ENCODE peak calls at places on chromosome 1, in eight cellular contexts. G is SK-N-SH, D is lower leg skin, C is GM13977, N is colonic mucosa, S is GM10248, A is GM23338, W is ascending aorta. K is an unnamed sample.

GRCh38 chr1:119744598-119744942 is 24.1 kb downstream of the HMGCS2 start:
- DNase-seq in G (no peak), D (no peak), C (no peak), N (no peak), S (no peak), A (no peak), W (no peak), K (no peak)

GRCh38 chr1:8794605-8795004 is 22.8 kb downstream of the RERE start:
- DNase-seq in G (no peak), D (peak; percentile 60), C (no peak), N (no peak), S (no peak), A (peak; percentile 64), W (no peak), K (no peak)

GRCh38 chr1:110508038-110508437 is 10.9 kb downstream of the KCNA10 start:
- DNase-seq in G (no peak), D (peak; percentile 87), C (peak; percentile 50), N (peak; percentile 27), S (peak; percentile 59), A (peak; percentile 63), W (no peak), K (no peak)

GRCh38 chr1:238409191-238409846 is 518.6 kb upstream of the ZP4 start:
- DNase-seq in G (no peak), D (no peak), C (no peak), N (no peak), S (no peak), A (no peak), W (no peak), K (no peak)

GRCh38 chr1:33347650-33347992 is 26.7 kb upstream of the A3GALT2 start:
- DNase-seq in G (no peak), D (peak; percentile 94), C (no peak), N (peak; percentile 61), S (no peak), A (no peak), W (no peak), K (no peak)

GRCh38 chr1:16156848-16157495 is 1.1 kb upstream of the EPHA2 start:
- DNase-seq in G (no peak), D (no peak), C (no peak), N (no peak), S (no peak), A (no peak), W (no peak), K (no peak)

GRCh38 chr1:66532798-66533783 is 862 bp upstream of the SGIP1 start:
- DNase-seq in G (peak; percentile 53), D (peak; percentile 86), C (no peak), N (no peak), S (peak; percentile 9), A (peak; percentile 62), W (no peak), K (no peak)

GRCh38 chr1:156559797-156560112 is 12.6 kb downstream of the IQGAP3 start:
- DNase-seq in G (no peak), D (no peak), C (no peak), N (no peak), S (no peak), A (no peak), W (no peak), K (no peak)

GRCh38 chr1:43935711-43936427 is 2.3 kb downstream of the ARTN start:
- DNase-seq in G (no peak), D (no peak), C (peak; percentile 49), N (peak; percentile 88), S (no peak), A (peak; percentile 70), W (no peak), K (no peak)

GRCh38 chr1:24155011-24155782 is 12.3 kb upstream of the IL22RA1 start:
- DNase-seq in G (peak; percentile 43), D (peak; percentile 67), C (peak; percentile 59), N (peak; percentile 57), S (peak; percentile 67), A (peak; percentile 78), W (no peak), K (no peak)
- TF ChIP-seq CTCF in G (peak; percentile 42), D (no peak), C (peak; percentile 23), N (peak; percentile 35), S (peak; percentile 20), A (peak; percentile 61), W (no peak), K (no peak)

GRCh38 chr1:89820423-89821321 is at the start of gene LRRC8D:
- DNase-seq in G (peak; percentile 96), D (peak; percentile 93), C (peak; percentile 93), N (peak; percentile 87), S (peak; percentile 91), A (peak; percentile 94), W (peak; percentile 33), K (peak; percentile 94)

GRCh38 chr1:89823679-89824292 is 3.0 kb downstream of the LRRC8D start:
- DNase-seq in G (no peak), D (no peak), C (no peak), N (no peak), S (no peak), A (no peak), W (no peak), K (no peak)

GRCh38 chr1:89822999-89823628 is 2.3 kb downstream of the LRRC8D start:
- DNase-seq in G (no peak), D (no peak), C (no peak), N (no peak), S (no peak), A (no peak), W (no peak), K (no peak)

GRCh38 chr1:89822109-89822962 is 1.5 kb downstream of the LRRC8D start:
- DNase-seq in G (peak; percentile 28), D (no peak), C (peak; percentile 26), N (peak; percentile 28), S (no peak), A (peak; percentile 77), W (no peak), K (no peak)

DNA sequence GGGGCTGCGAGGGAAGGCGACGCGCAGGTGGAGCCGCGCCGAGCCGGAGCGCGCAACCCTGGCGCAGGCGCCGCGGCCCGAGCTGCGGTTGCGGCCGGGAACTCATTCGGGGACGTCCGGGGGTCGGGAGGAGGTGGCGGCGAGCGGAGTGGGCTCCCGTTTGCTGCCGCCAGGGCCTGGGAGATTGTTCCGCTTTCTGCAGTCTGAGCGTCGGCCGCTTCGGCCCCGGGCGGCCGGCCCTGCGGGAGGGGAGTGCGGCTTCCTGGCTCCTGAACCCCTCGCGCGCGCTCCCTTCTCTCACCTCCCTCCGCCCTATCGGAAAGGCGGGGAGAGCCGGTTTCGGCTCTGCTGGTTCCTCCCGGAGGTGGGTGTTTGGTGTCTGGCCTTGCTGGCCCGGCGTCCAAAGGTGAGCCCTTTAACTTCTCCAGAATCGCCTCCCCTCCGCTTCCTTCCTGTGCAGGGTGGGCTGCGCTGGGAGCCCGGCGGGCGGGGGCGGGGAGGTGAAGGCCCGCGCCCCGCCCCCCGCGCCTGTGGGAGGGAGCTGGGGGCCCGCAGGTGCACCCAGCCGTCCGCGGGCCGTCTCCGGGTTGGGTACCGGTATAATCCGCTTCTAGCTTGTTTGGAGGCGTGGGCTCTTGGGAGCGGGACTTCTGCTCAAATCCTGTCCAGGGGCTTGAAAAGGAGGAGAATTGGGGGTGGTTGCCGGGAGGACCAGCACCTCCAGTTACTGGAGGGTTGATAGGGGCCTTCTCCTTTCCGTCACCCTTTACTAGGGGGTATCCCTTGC is 683 bp downstream of the LRRC8D start:
- DNase-seq in G (peak; percentile 85), D (peak; percentile 87), C (peak; percentile 82), N (peak; percentile 76), S (peak; percentile 77), A (peak; percentile 84), W (no peak), K (no peak)
- TF ChIP-seq CTCF in G (no peak), D (no peak), C (no peak), N (no peak), S (no peak), A (no peak), W (no peak), K (peak; percentile 11)

GRCh38 chr1:197388801-197389200 is 120.7 kb downstream of the CRB1 start:
- DNase-seq in G (no peak), D (no peak), C (no peak), N (no peak), S (no peak), A (no peak), W (no peak), K (no peak)
- TF ChIP-seq CTCF in G (no peak), D (no peak), C (no peak), N (no peak), S (no peak), A (no peak), W (no peak), K (no peak)

GRCh38 chr1:152735648-152736047 is 22.2 kb upstream of the KPRP start:
- DNase-seq in G (no peak), D (no peak), C (no peak), N (no peak), S (no peak), A (peak; percentile 57), W (no peak), K (no peak)
- TF ChIP-seq CTCF in G (peak; percentile 34), D (no peak), C (peak; percentile 15), N (no peak), S (peak; percentile 11), A (peak; percentile 84), W (no peak), K (no peak)

GRCh38 chr1:111789666-111790316 is 34.1 kb downstream of the DDX20 start:
- DNase-seq in G (no peak), D (no peak), C (no peak), N (no peak), S (no peak), A (no peak), W (no peak), K (no peak)
- TF ChIP-seq CTCF in G (peak; percentile 11), D (no peak), C (no peak), N (no peak), S (no peak), A (peak; percentile 13), W (peak; percentile 33), K (peak; percentile 31)

GRCh38 chr1:25590096-25590824 is 26.3 kb upstream of the MAN1C1 start:
- DNase-seq in G (no peak), D (no peak), C (no peak), N (no peak), S (no peak), A (no peak), W (no peak), K (no peak)
- TF ChIP-seq CTCF in G (no peak), D (no peak), C (no peak), N (no peak), S (no peak), A (peak; percentile 20), W (peak; percentile 33), K (no peak)

K was measured in esophagus muscularis mucosa.